ENCODE peak calls at places on chromosome 16, in four cellular contexts. One of them, this sample, is unnamed.

GRCh38 chr16:11355862-11356261 is 10.6 kb downstream of the RMI2 start:
- DNase-seq in activated T-helper 1 cell treated with Interleukin-2 at 50 U/mL for 16 hours: no peak
- DNase-seq in cardiac fibroblast: no peak
- DNase-seq in germinal center: no peak
- DNase-seq in this sample: no peak

GRCh38 chr16:26204138-26204537 is 512.4 kb downstream of the HS3ST4 start:
- DNase-seq in cardiac fibroblast: no peak
- DNase-seq in activated T-helper 1 cell treated with Interleukin-2 at 50 U/mL for 16 hours: no peak
- DNase-seq in germinal center: no peak
- DNase-seq in this sample: no peak

GRCh38 chr16:74709477-74709877 is 8.8 kb upstream of the MLKL start:
- DNase-seq in cardiac fibroblast: peak
- DNase-seq in germinal center: peak
- DNase-seq in activated T-helper 1 cell treated with Interleukin-2 at 50 U/mL for 16 hours: peak
- DNase-seq in this sample: peak

GRCh38 chr16:49454426-49455180 is 81.0 kb downstream of the C16orf78 start:
- DNase-seq in cardiac fibroblast: no peak
- DNase-seq in germinal center: no peak
- DNase-seq in activated T-helper 1 cell treated with Interleukin-2 at 50 U/mL for 16 hours: no peak
- DNase-seq in this sample: no peak

GRCh38 chr16:8579559-8579958 is 10.8 kb downstream of the TMEM114 start:
- DNase-seq in cardiac fibroblast: no peak
- DNase-seq in activated T-helper 1 cell treated with Interleukin-2 at 50 U/mL for 16 hours: no peak
- DNase-seq in germinal center: no peak
- DNase-seq in this sample: no peak

GRCh38 chr16:49850558-49851467 is 5.1 kb downstream of the ZNF423 start:
- DNase-seq in cardiac fibroblast: no peak
- DNase-seq in germinal center: no peak
- DNase-seq in activated T-helper 1 cell treated with Interleukin-2 at 50 U/mL for 16 hours: no peak
- DNase-seq in this sample: no peak

GRCh38 chr16:85898521-85899442 is at the start of gene IRF8:
- DNase-seq in germinal center: peak
- DNase-seq in activated T-helper 1 cell treated with Interleukin-2 at 50 U/mL for 16 hours: peak
- DNase-seq in cardiac fibroblast: peak
- DNase-seq in this sample: peak

GRCh38 chr16:57013268-57013667 is 23.9 kb downstream of the NLRC5 start:
- DNase-seq in germinal center: no peak
- DNase-seq in cardiac fibroblast: no peak
- DNase-seq in activated T-helper 1 cell treated with Interleukin-2 at 50 U/mL for 16 hours: no peak
- DNase-seq in this sample: no peak

GRCh38 chr16:10992797-10993196 is 48.4 kb downstream of the CLEC16A start:
- DNase-seq in cardiac fibroblast: peak
- DNase-seq in activated T-helper 1 cell treated with Interleukin-2 at 50 U/mL for 16 hours: no peak
- DNase-seq in germinal center: no peak
- DNase-seq in this sample: no peak

GRCh38 chr16:16159662-16160061 is 63.6 kb downstream of the ABCC6 start:
- DNase-seq in activated T-helper 1 cell treated with Interleukin-2 at 50 U/mL for 16 hours: no peak
- DNase-seq in cardiac fibroblast: no peak
- DNase-seq in germinal center: no peak
- DNase-seq in this sample: no peak

This sample was measured in progenitor cell of endocrine pancreas.